ENCODE peak calls at places on chromosomes 16 and 17, in eight cellular contexts. One of them, this sample, is unnamed.

GRCh38 chr16:57258910-57259475 is 13.9 kb downstream of the ARL2BP start:
- DNase-seq in A549: no peak
- DNase-seq in astrocyte: no peak
- DNase-seq in left ventricle myocardium inferior: no peak
- DNase-seq in upper lobe of left lung: no peak
- DNase-seq in PC-9: no peak
- DNase-seq in effector memory CD4-positive, alpha-beta T cell: no peak
- DNase-seq in GM23248: no peak
- DNase-seq in this sample: no peak

GRCh38 chr16:84785843-84786538 is 33.8 kb upstream of the CRISPLD2 start:
- DNase-seq in A549: no peak
- DNase-seq in astrocyte: peak; percentile 63
- DNase-seq in left ventricle myocardium inferior: peak; percentile 44
- DNase-seq in upper lobe of left lung: no peak
- DNase-seq in PC-9: peak; percentile 75
- DNase-seq in effector memory CD4-positive, alpha-beta T cell: no peak
- DNase-seq in GM23248: peak; percentile 16
- DNase-seq in this sample: peak; percentile 9

GRCh38 chr17:83085103-83085502 is 5.7 kb downstream of the METRNL start:
- DNase-seq in A549: no peak
- DNase-seq in astrocyte: no peak
- DNase-seq in left ventricle myocardium inferior: no peak
- DNase-seq in upper lobe of left lung: peak; percentile 85
- DNase-seq in PC-9: no peak
- DNase-seq in effector memory CD4-positive, alpha-beta T cell: no peak
- DNase-seq in GM23248: peak; percentile 70
- DNase-seq in this sample: no peak

GRCh38 chr17:40432864-40433528 is 10.3 kb upstream of the IGFBP4 start:
- DNase-seq in A549: no peak
- DNase-seq in astrocyte: peak; percentile 70
- DNase-seq in left ventricle myocardium inferior: peak; percentile 38
- DNase-seq in upper lobe of left lung: no peak
- DNase-seq in PC-9: no peak
- DNase-seq in effector memory CD4-positive, alpha-beta T cell: no peak
- DNase-seq in GM23248: peak; percentile 81
- DNase-seq in this sample: no peak

GRCh38 chr17:69560987-69561441 is 146.5 kb downstream of the MAP2K6 start:
- DNase-seq in A549: no peak
- DNase-seq in astrocyte: no peak
- DNase-seq in left ventricle myocardium inferior: no peak
- DNase-seq in upper lobe of left lung: no peak
- DNase-seq in PC-9: no peak
- DNase-seq in effector memory CD4-positive, alpha-beta T cell: no peak
- DNase-seq in GM23248: peak; percentile 66
- DNase-seq in this sample: peak; percentile 65

GRCh38 chr16:13913374-13914292 is 6.3 kb upstream of the ERCC4 start:
- DNase-seq in A549: no peak
- DNase-seq in astrocyte: no peak
- DNase-seq in left ventricle myocardium inferior: no peak
- DNase-seq in upper lobe of left lung: no peak
- DNase-seq in PC-9: no peak
- DNase-seq in effector memory CD4-positive, alpha-beta T cell: no peak
- DNase-seq in GM23248: no peak
- DNase-seq in this sample: no peak

GRCh38 chr16:54331241-54332002 is 44.8 kb upstream of the IRX3 start:
- DNase-seq in A549: no peak
- DNase-seq in astrocyte: no peak
- DNase-seq in left ventricle myocardium inferior: no peak
- DNase-seq in upper lobe of left lung: no peak
- DNase-seq in PC-9: no peak
- DNase-seq in effector memory CD4-positive, alpha-beta T cell: no peak
- DNase-seq in GM23248: no peak
- DNase-seq in this sample: no peak

GRCh38 chr17:15240617-15241016 is 24.5 kb downstream of the PMP22 start:
- DNase-seq in A549: no peak
- DNase-seq in astrocyte: no peak
- DNase-seq in left ventricle myocardium inferior: no peak
- DNase-seq in upper lobe of left lung: no peak
- DNase-seq in PC-9: no peak
- DNase-seq in effector memory CD4-positive, alpha-beta T cell: no peak
- DNase-seq in GM23248: no peak
- DNase-seq in this sample: no peak

GRCh38 chr17:1959871-1960569 is 65.1 kb downstream of the RTN4RL1 start:
- DNase-seq in A549: no peak
- DNase-seq in astrocyte: no peak
- DNase-seq in left ventricle myocardium inferior: no peak
- DNase-seq in upper lobe of left lung: no peak
- DNase-seq in PC-9: no peak
- DNase-seq in effector memory CD4-positive, alpha-beta T cell: no peak
- DNase-seq in GM23248: no peak
- DNase-seq in this sample: no peak

GRCh38 chr17:3575506-3575905 is 17.9 kb upstream of the TRPV3 start:
- DNase-seq in A549: no peak
- DNase-seq in astrocyte: peak; percentile 23
- DNase-seq in left ventricle myocardium inferior: no peak
- DNase-seq in upper lobe of left lung: no peak
- DNase-seq in PC-9: peak; percentile 65
- DNase-seq in effector memory CD4-positive, alpha-beta T cell: no peak
- DNase-seq in GM23248: peak; percentile 94
- DNase-seq in this sample: no peak

GRCh38 chr16:17591655-17592405 is 121.1 kb upstream of the XYLT1 start:
- DNase-seq in A549: no peak
- DNase-seq in astrocyte: no peak
- DNase-seq in left ventricle myocardium inferior: no peak
- DNase-seq in upper lobe of left lung: no peak
- DNase-seq in PC-9: no peak
- DNase-seq in effector memory CD4-positive, alpha-beta T cell: peak; percentile 15
- DNase-seq in GM23248: peak; percentile 54
- DNase-seq in this sample: no peak

GRCh38 chr16:84042879-84043485 is 387 bp upstream of the SLC38A8 start:
- DNase-seq in A549: no peak
- DNase-seq in astrocyte: no peak
- DNase-seq in left ventricle myocardium inferior: no peak
- DNase-seq in upper lobe of left lung: peak; percentile 51
- DNase-seq in PC-9: no peak
- DNase-seq in effector memory CD4-positive, alpha-beta T cell: no peak
- DNase-seq in GM23248: no peak
- DNase-seq in this sample: no peak

GRCh38 chr16:66270333-66270927 is 96.1 kb upstream of the CDH5 start:
- DNase-seq in A549: peak; percentile 85
- DNase-seq in astrocyte: no peak
- DNase-seq in left ventricle myocardium inferior: peak; percentile 71
- DNase-seq in upper lobe of left lung: peak; percentile 96
- DNase-seq in PC-9: no peak
- DNase-seq in effector memory CD4-positive, alpha-beta T cell: peak; percentile 6
- DNase-seq in GM23248: peak; percentile 77
- DNase-seq in this sample: peak; percentile 25

GRCh38 chr17:78706271-78706915 is 75.7 kb downstream of the CYTH1 start:
- DNase-seq in A549: peak; percentile 73
- DNase-seq in astrocyte: peak; percentile 83
- DNase-seq in left ventricle myocardium inferior: no peak
- DNase-seq in upper lobe of left lung: no peak
- DNase-seq in PC-9: peak; percentile 89
- DNase-seq in effector memory CD4-positive, alpha-beta T cell: no peak
- DNase-seq in GM23248: no peak
- DNase-seq in this sample: no peak

GRCh38 chr16:69123894-69124293 is 8.5 kb downstream of the CHTF8 start:
- DNase-seq in A549: peak; percentile 60
- DNase-seq in astrocyte: peak; percentile 40
- DNase-seq in left ventricle myocardium inferior: no peak
- DNase-seq in upper lobe of left lung: no peak
- DNase-seq in PC-9: peak; percentile 62
- DNase-seq in effector memory CD4-positive, alpha-beta T cell: peak; percentile 39
- DNase-seq in GM23248: peak; percentile 81
- DNase-seq in this sample: no peak

GRCh38 chr17:80611831-80612230 is 67.2 kb downstream of the RPTOR start:
- DNase-seq in A549: no peak
- DNase-seq in astrocyte: no peak
- DNase-seq in left ventricle myocardium inferior: no peak
- DNase-seq in upper lobe of left lung: no peak
- DNase-seq in PC-9: no peak
- DNase-seq in effector memory CD4-positive, alpha-beta T cell: no peak
- DNase-seq in GM23248: no peak
- DNase-seq in this sample: no peak

GRCh38 chr17:72967263-72967962 is 125.1 kb downstream of the SLC39A11 start:
- DNase-seq in A549: no peak
- DNase-seq in astrocyte: no peak
- DNase-seq in left ventricle myocardium inferior: no peak
- DNase-seq in upper lobe of left lung: no peak
- DNase-seq in PC-9: no peak
- DNase-seq in effector memory CD4-positive, alpha-beta T cell: no peak
- DNase-seq in GM23248: no peak
- DNase-seq in this sample: no peak

GRCh38 chr16:29821663-29822115 is 1.4 kb downstream of the MVP start:
- DNase-seq in A549: peak; percentile 74
- DNase-seq in astrocyte: peak; percentile 85
- DNase-seq in left ventricle myocardium inferior: no peak
- DNase-seq in upper lobe of left lung: no peak
- DNase-seq in PC-9: peak; percentile 84
- DNase-seq in effector memory CD4-positive, alpha-beta T cell: no peak
- DNase-seq in GM23248: peak; percentile 90
- DNase-seq in this sample: no peak

GRCh38 chr16:86410076-86410475 is 100.3 kb upstream of the FOXF1 start:
- DNase-seq in A549: no peak
- DNase-seq in astrocyte: peak; percentile 34
- DNase-seq in left ventricle myocardium inferior: no peak
- DNase-seq in upper lobe of left lung: no peak
- DNase-seq in PC-9: no peak
- DNase-seq in effector memory CD4-positive, alpha-beta T cell: no peak
- DNase-seq in GM23248: no peak
- DNase-seq in this sample: no peak

GRCh38 chr17:67481808-67482207 is 104.7 kb downstream of the PITPNC1 start:
- DNase-seq in A549: no peak
- DNase-seq in astrocyte: no peak
- DNase-seq in left ventricle myocardium inferior: no peak
- DNase-seq in upper lobe of left lung: no peak
- DNase-seq in PC-9: no peak
- DNase-seq in effector memory CD4-positive, alpha-beta T cell: no peak
- DNase-seq in GM23248: peak; percentile 81
- DNase-seq in this sample: no peak
- H3K4me1 ChIP-seq in A549: no peaks in the 10 kb centered on the region
- H3K4me1 ChIP-seq in astrocyte: peaks cover 12% of the 10 kb centered on the region
- H3K4me1 ChIP-seq in left ventricle myocardium inferior: peaks cover 29% of the 10 kb centered on the region
- H3K4me1 ChIP-seq in upper lobe of left lung: peaks cover 2% of the 10 kb centered on the region
- H3K4me1 ChIP-seq in PC-9: no peaks in the 10 kb centered on the region
- H3K4me1 ChIP-seq in effector memory CD4-positive, alpha-beta T cell: peaks cover 10% of the 10 kb centered on the region
- H3K4me1 ChIP-seq in GM23248: peaks cover 31% of the 10 kb centered on the region
- H3K4me1 ChIP-seq in this sample: peaks cover 14% of the 10 kb centered on the region

GRCh38 chr17:64019486-64020067 is 856 bp downstream of the ICAM2 start:
- DNase-seq in A549: no peak
- DNase-seq in astrocyte: no peak
- DNase-seq in left ventricle myocardium inferior: no peak
- DNase-seq in upper lobe of left lung: no peak
- DNase-seq in PC-9: no peak
- DNase-seq in effector memory CD4-positive, alpha-beta T cell: no peak
- DNase-seq in GM23248: no peak
- DNase-seq in this sample: no peak

GRCh38 chr17:64022631-64023063 is 2.2 kb upstream of the ICAM2 start:
- DNase-seq in A549: no peak
- DNase-seq in astrocyte: no peak
- DNase-seq in left ventricle myocardium inferior: no peak
- DNase-seq in upper lobe of left lung: no peak
- DNase-seq in PC-9: no peak
- DNase-seq in effector memory CD4-positive, alpha-beta T cell: no peak
- DNase-seq in GM23248: no peak
- DNase-seq in this sample: no peak

GRCh38 chr17:64016974-64017373 is 3.5 kb downstream of the ICAM2 start:
- DNase-seq in A549: no peak
- DNase-seq in astrocyte: no peak
- DNase-seq in left ventricle myocardium inferior: no peak
- DNase-seq in upper lobe of left lung: no peak
- DNase-seq in PC-9: no peak
- DNase-seq in effector memory CD4-positive, alpha-beta T cell: no peak
- DNase-seq in GM23248: no peak
- DNase-seq in this sample: no peak

GRCh38 chr17:64017381-64017980 is 3.0 kb downstream of the ICAM2 start:
- DNase-seq in A549: no peak
- DNase-seq in astrocyte: no peak
- DNase-seq in left ventricle myocardium inferior: no peak
- DNase-seq in upper lobe of left lung: no peak
- DNase-seq in PC-9: no peak
- DNase-seq in effector memory CD4-positive, alpha-beta T cell: no peak
- DNase-seq in GM23248: no peak
- DNase-seq in this sample: no peak

DNA sequence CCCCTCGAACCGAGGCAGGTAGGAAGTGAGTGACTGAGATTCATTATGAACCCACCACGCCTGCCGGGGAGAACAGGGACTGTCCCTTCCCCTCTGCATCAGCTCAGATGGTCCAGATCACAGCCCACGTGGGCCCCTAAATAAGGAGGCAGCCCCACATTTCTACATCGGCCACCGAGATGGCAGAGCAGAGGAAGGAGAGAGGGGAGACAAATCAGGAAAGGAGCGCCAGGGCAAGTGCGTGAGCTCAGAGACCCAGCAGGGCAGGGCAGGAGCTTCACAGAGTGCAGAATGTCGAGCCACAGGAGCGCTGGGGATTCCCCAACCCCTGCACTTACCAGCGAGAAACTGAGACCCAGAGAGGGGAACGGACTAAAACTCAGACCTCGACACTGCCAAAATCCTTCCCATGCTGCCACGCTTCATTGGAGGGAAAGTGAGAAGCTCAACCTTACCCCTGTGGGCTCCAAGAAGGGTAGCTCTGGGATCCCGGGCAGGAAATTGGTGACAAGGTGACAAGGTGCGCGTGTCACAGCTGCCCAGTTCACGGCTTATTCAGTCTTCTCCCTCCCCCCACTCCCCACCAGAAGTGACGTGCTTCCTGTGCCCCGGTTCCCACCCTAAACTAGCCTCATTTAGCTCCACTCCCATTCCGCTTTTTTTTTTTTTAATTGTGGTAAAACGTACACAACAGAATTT is at the start of gene ICAM2:
- DNase-seq in A549: no peak
- DNase-seq in astrocyte: no peak
- DNase-seq in left ventricle myocardium inferior: peak; percentile 61
- DNase-seq in upper lobe of left lung: no peak
- DNase-seq in PC-9: no peak
- DNase-seq in effector memory CD4-positive, alpha-beta T cell: peak; percentile 92
- DNase-seq in GM23248: no peak
- DNase-seq in this sample: peak; percentile 37
- H3K4me1 ChIP-seq in A549: no peaks in the 10 kb centered on the region
- H3K4me1 ChIP-seq in astrocyte: no peaks in the 10 kb centered on the region
- H3K4me1 ChIP-seq in left ventricle myocardium inferior: peaks cover 42% of the 10 kb centered on the region
- H3K4me1 ChIP-seq in upper lobe of left lung: peaks cover 30% of the 10 kb centered on the region
- H3K4me1 ChIP-seq in PC-9: no peaks in the 10 kb centered on the region
- H3K4me1 ChIP-seq in effector memory CD4-positive, alpha-beta T cell: peaks cover 52% of the 10 kb centered on the region
- H3K4me1 ChIP-seq in GM23248: no peaks in the 10 kb centered on the region
- H3K4me1 ChIP-seq in this sample: peaks cover under 1% of the 10 kb centered on the region

GRCh38 chr17:77370536-77370935 is 229.8 kb downstream of the SEC14L1 start:
- DNase-seq in A549: no peak
- DNase-seq in astrocyte: no peak
- DNase-seq in left ventricle myocardium inferior: no peak
- DNase-seq in upper lobe of left lung: no peak
- DNase-seq in PC-9: no peak
- DNase-seq in effector memory CD4-positive, alpha-beta T cell: no peak
- DNase-seq in GM23248: no peak
- DNase-seq in this sample: no peak
- H3K4me1 ChIP-seq in A549: peaks cover 83% of the 10 kb centered on the region
- H3K4me1 ChIP-seq in astrocyte: peaks cover 46% of the 10 kb centered on the region
- H3K4me1 ChIP-seq in left ventricle myocardium inferior: peaks cover 81% of the 10 kb centered on the region
- H3K4me1 ChIP-seq in upper lobe of left lung: peaks cover 44% of the 10 kb centered on the region
- H3K4me1 ChIP-seq in PC-9: peaks cover 1% of the 10 kb centered on the region
- H3K4me1 ChIP-seq in effector memory CD4-positive, alpha-beta T cell: peaks cover 40% of the 10 kb centered on the region
- H3K4me1 ChIP-seq in GM23248: peaks cover 49% of the 10 kb centered on the region
- H3K4me1 ChIP-seq in this sample: peaks cover 65% of the 10 kb centered on the region

GRCh38 chr16:81473969-81474959 is 29.7 kb downstream of the CMIP start:
- DNase-seq in A549: no peak
- DNase-seq in astrocyte: no peak
- DNase-seq in left ventricle myocardium inferior: peak; percentile 11
- DNase-seq in upper lobe of left lung: no peak
- DNase-seq in PC-9: no peak
- DNase-seq in effector memory CD4-positive, alpha-beta T cell: no peak
- DNase-seq in GM23248: no peak
- DNase-seq in this sample: no peak
- H3K4me1 ChIP-seq in A549: peaks cover 84% of the 10 kb centered on the region
- H3K4me1 ChIP-seq in astrocyte: peaks cover 20% of the 10 kb centered on the region
- H3K4me1 ChIP-seq in left ventricle myocardium inferior: peaks cover 77% of the 10 kb centered on the region
- H3K4me1 ChIP-seq in upper lobe of left lung: peaks cover 76% of the 10 kb centered on the region
- H3K4me1 ChIP-seq in PC-9: no peaks in the 10 kb centered on the region
- H3K4me1 ChIP-seq in effector memory CD4-positive, alpha-beta T cell: peaks cover 41% of the 10 kb centered on the region
- H3K4me1 ChIP-seq in GM23248: no peaks in the 10 kb centered on the region
- H3K4me1 ChIP-seq in this sample: no peaks in the 10 kb centered on the region